ENCODE peak calls at places on chromosomes 12 and 14, in four cellular contexts. U, S, N and K are unnamed samples.

GRCh38 chr14:72492196-72492595 is 401.7 kb downstream of the DPF3 start:
- DNase-seq in U (no peak), S (no peak), N (no peak), K (no peak)

GRCh38 chr12:52836042-52836466 is 1.9 kb upstream of the KRT79 start:
- DNase-seq in U (no peak), S (no peak), N (no peak), K (no peak)

GRCh38 chr12:19409376-19409775 is 29.9 kb upstream of the AEBP2 start:
- DNase-seq in U (no peak), S (no peak), N (no peak), K (no peak)

GRCh38 chr12:5060958-5061357 is 17.3 kb downstream of the KCNA5 start:
- DNase-seq in U (no peak), S (no peak), N (no peak), K (no peak)

GRCh38 chr14:102819176-102819628 is 42.0 kb downstream of the TRAF3 start:
- DNase-seq in U (no peak), S (no peak), N (no peak), K (no peak)

GRCh38 chr14:103064978-103065377 is 7.6 kb upstream of the CDC42BPB start:
- DNase-seq in U (no peak), S (no peak), N (no peak), K (no peak)

GRCh38 chr12:45773734-45774133 is 44.2 kb downstream of the ARID2 start:
- DNase-seq in U (no peak), S (no peak), N (no peak), K (no peak)

GRCh38 chr12:57713209-57713608 is 19.3 kb downstream of the OS9 start:
- DNase-seq in U (no peak), S (no peak), N (no peak), K (no peak)

GRCh38 chr14:48725001-48725734 is 861.0 kb downstream of the RPS29 start:
- DNase-seq in U (no peak), S (no peak), N (no peak), K (no peak)

GRCh38 chr12:177980-178714 is 35.8 kb downstream of the SLC6A12 start:
- DNase-seq in U (no peak), S (no peak), N (no peak), K (no peak)

GRCh38 chr14:73591690-73592448 is at the start of gene ACOT4:
- DNase-seq in U (peak), S (no peak), N (peak), K (peak)

GRCh38 chr14:67426983-67427601 is 15.1 kb upstream of the PLEK2 start:
- DNase-seq in U (peak), S (peak), N (peak), K (peak)